ENCODE peak calls at places on chromosome 22, in six cellular contexts. T, L, S, F, C and X are unnamed samples. For H3K36me3, the result is how much of the 10 kb centered on the place peaks cover.

GRCh38 chr22:35330258-35330861 is 30.7 kb downstream of the TOM1 start:
- DNase-seq in C (no peak), L (peak), S (no peak), F (peak), T (peak), X (no peak)

GRCh38 chr22:46023558-46023981 is 46.6 kb upstream of the WNT7B start:
- DNase-seq in C (no peak), S (no peak), L (peak), F (peak), T (no peak), X (no peak)

GRCh38 chr22:44181033-44181911 is 547 bp downstream of the PARVG start:
- DNase-seq in F (peak), L (no peak), S (no peak), T (peak), C (no peak), X (no peak)

GRCh38 chr22:30586414-30586813 is 5.3 kb downstream of the PES1 start:
- DNase-seq in F (no peak), L (no peak), S (no peak), C (no peak), T (no peak), X (no peak)

GRCh38 chr22:50252081-50253045 is 1.3 kb upstream of the HDAC10 start:
- DNase-seq in C (no peak), L (peak), S (peak), T (peak), F (peak), X (no peak)

GRCh38 chr22:40421082-40421350 is 50.6 kb downstream of the SGSM3 start:
- DNase-seq in S (no peak), L (no peak), C (no peak), F (no peak), T (no peak), X (no peak)

GRCh38 chr22:45891021-45891421 is 85.9 kb downstream of the WNT7B start:
- DNase-seq in T (no peak), F (no peak), L (no peak), S (no peak), C (no peak), X (no peak)

GRCh38 chr22:35465109-35465701 is 65.3 kb downstream of the MCM5 start:
- DNase-seq in L (no peak), C (no peak), F (no peak), S (no peak), T (no peak), X (no peak)

GRCh38 chr22:16957781-16958180 is 50.2 kb downstream of the GAB4 start:
- DNase-seq in S (no peak), L (no peak), C (no peak), T (no peak), F (no peak), X (no peak)

GRCh38 chr22:29265929-29266328 is 1.9 kb downstream of the RHBDD3 start:
- DNase-seq in L (no peak), T (no peak), S (no peak), C (no peak), F (no peak), X (no peak)

GRCh38 chr22:46295277-46295971 is 1.2 kb upstream of the GTSE1 start:
- DNase-seq in L (no peak), C (no peak), T (no peak), S (no peak), F (no peak), X (no peak)

GRCh38 chr22:32080904-32081303 is 37.8 kb downstream of the SLC5A1 start:
- DNase-seq in S (peak), T (peak), F (peak), C (peak), L (peak), X (peak)

GRCh38 chr22:49348631-49349030 is 479.0 kb downstream of the BRD1 start:
- DNase-seq in F (no peak), S (no peak), L (no peak), T (no peak), C (no peak), X (no peak)

GRCh38 chr22:17601031-17601430 is 27.5 kb downstream of the ATP6V1E1 start:
- DNase-seq in T (no peak), L (no peak), C (no peak), F (peak), S (no peak), X (no peak)

GRCh38 chr22:25651332-25651731 is 86.9 kb downstream of the GRK3 start:
- DNase-seq in L (no peak), T (no peak), S (no peak), F (no peak), C (no peak), X (no peak)

GRCh38 chr22:40480996-40481395 is 110.6 kb downstream of the SGSM3 start:
- DNase-seq in F (no peak), S (no peak), L (no peak), T (no peak), C (no peak), X (no peak)

GRCh38 chr22:24592144-24592845 is 578 bp downstream of the LRRC75B start:
- DNase-seq in C (no peak), F (no peak), T (no peak), S (no peak), L (no peak), X (no peak)

GRCh38 chr22:45149671-45150070 is 14.1 kb upstream of the NUP50 start:
- DNase-seq in T (no peak), C (no peak), S (no peak), L (peak), F (peak), X (no peak)

GRCh38 chr22:49224243-49224642 is 603.4 kb downstream of the BRD1 start:
- DNase-seq in F (no peak), S (no peak), L (no peak), T (no peak), C (no peak), X (no peak)

GRCh38 chr22:42747701-42748513 is 27.2 kb upstream of the A4GALT start:
- DNase-seq in T (no peak), C (peak), S (peak), F (peak), L (peak), X (peak)

GRCh38 chr22:38878001-38878400 is 6.0 kb upstream of the CBX6 start:
- DNase-seq in L (no peak), S (no peak), F (no peak), C (no peak), T (no peak), X (no peak)

GRCh38 chr22:17057959-17058814 is 26.6 kb upstream of the IL17RA start:
- DNase-seq in S (peak), T (peak), L (peak), F (peak), C (peak), X (no peak)

GRCh38 chr22:45292675-45293402 is 8.1 kb downstream of the UPK3A start:
- DNase-seq in F (no peak), C (no peak), T (no peak), L (no peak), S (no peak), X (no peak)

GRCh38 chr22:43743131-43743530 is 69.0 kb downstream of the EFCAB6 start:
- DNase-seq in F (no peak), C (peak), S (no peak), L (no peak), T (no peak), X (no peak)

GRCh38 chr22:43183496-43184263 is 3.3 kb downstream of the TTLL12 start:
- DNase-seq in F (peak), L (peak), C (no peak), T (no peak), S (peak), X (no peak)

GRCh38 chr22:23578306-23578705 is 1.8 kb downstream of the IGLL1 start:
- DNase-seq in T (no peak), C (no peak), F (no peak), S (no peak), L (no peak), X (no peak)

GRCh38 chr22:29801153-29801552 is 34.0 kb downstream of the UQCR10 start:
- DNase-seq in F (no peak), T (no peak), L (no peak), S (no peak), C (peak), X (no peak)

GRCh38 chr22:45923212-45923611 is 53.8 kb downstream of the WNT7B start:
- DNase-seq in F (no peak), C (no peak), S (no peak), T (no peak), L (no peak), X (no peak)

GRCh38 chr22:42289671-42290269 is 19.3 kb upstream of the TCF20 start:
- DNase-seq in C (no peak), T (no peak), S (no peak), F (peak), L (no peak), X (no peak)

GRCh38 chr22:50641696-50642607 is 14.0 kb upstream of the ARSA start:
- DNase-seq in T (no peak), L (peak), S (no peak), C (peak), F (peak), X (no peak)

GRCh38 chr22:44620129-44620840 is 81.7 kb upstream of the PRR5 start:
- DNase-seq in F (peak), T (peak), S (peak), C (peak), L (peak), X (peak)

GRCh38 chr22:27603111-27603822 is 198.3 kb downstream of the MN1 start:
- DNase-seq in C (no peak), S (no peak), T (no peak), F (no peak), L (no peak), X (no peak)

GRCh38 chr22:20138417-20138738 is 6.8 kb downstream of the ZDHHC8 start:
- DNase-seq in C (no peak), L (no peak), F (no peak), S (no peak), T (no peak), X (no peak)

GRCh38 chr22:20137671-20138416 is 6.2 kb downstream of the ZDHHC8 start:
- DNase-seq in T (no peak), F (no peak), C (no peak), L (no peak), S (no peak), X (no peak)

GRCh38 chr22:20139391-20140106 is 7.9 kb downstream of the ZDHHC8 start:
- DNase-seq in L (no peak), T (no peak), F (no peak), C (no peak), S (no peak), X (no peak)

GRCh38 chr22:20140107-20140445 is 8.5 kb downstream of the ZDHHC8 start:
- DNase-seq in L (no peak), T (no peak), C (no peak), F (no peak), S (no peak), X (no peak)

GRCh38 chr22:20138868-20139267 is 7.3 kb downstream of the ZDHHC8 start:
- DNase-seq in F (no peak), S (no peak), C (no peak), T (no peak), L (no peak), X (no peak)
- H3K36me3 ChIP-seq in F (under half), S (under half), C (under half), T (under half), L (under half), X (under half)

GRCh38 chr22:48152916-48153315 is 1390.5 kb downstream of the TBC1D22A start:
- DNase-seq in S (no peak), T (no peak), C (no peak), F (no peak), L (no peak), X (no peak)
- H3K9ac ChIP-seq in S (no peak), T (no peak), C (no peak), F (no peak), L (no peak), X (no peak)

GRCh38 chr22:36936362-36937116 is 23.1 kb downstream of the CSF2RB start:
- DNase-seq in S (no peak), L (no peak), T (no peak), C (no peak), F (no peak), X (no peak)

GRCh38 chr22:36935694-36936093 is 22.3 kb downstream of the CSF2RB start:
- DNase-seq in C (no peak), F (no peak), T (no peak), L (no peak), S (no peak), X (no peak)

GRCh38 chr22:36934940-36935610 is 21.6 kb downstream of the CSF2RB start:
- DNase-seq in T (no peak), L (no peak), C (no peak), F (no peak), S (no peak), X (no peak)

GRCh38 chr22:36933629-36934028 is 20.2 kb downstream of the CSF2RB start:
- DNase-seq in F (no peak), C (no peak), S (no peak), T (no peak), L (no peak), X (no peak)

DNA sequence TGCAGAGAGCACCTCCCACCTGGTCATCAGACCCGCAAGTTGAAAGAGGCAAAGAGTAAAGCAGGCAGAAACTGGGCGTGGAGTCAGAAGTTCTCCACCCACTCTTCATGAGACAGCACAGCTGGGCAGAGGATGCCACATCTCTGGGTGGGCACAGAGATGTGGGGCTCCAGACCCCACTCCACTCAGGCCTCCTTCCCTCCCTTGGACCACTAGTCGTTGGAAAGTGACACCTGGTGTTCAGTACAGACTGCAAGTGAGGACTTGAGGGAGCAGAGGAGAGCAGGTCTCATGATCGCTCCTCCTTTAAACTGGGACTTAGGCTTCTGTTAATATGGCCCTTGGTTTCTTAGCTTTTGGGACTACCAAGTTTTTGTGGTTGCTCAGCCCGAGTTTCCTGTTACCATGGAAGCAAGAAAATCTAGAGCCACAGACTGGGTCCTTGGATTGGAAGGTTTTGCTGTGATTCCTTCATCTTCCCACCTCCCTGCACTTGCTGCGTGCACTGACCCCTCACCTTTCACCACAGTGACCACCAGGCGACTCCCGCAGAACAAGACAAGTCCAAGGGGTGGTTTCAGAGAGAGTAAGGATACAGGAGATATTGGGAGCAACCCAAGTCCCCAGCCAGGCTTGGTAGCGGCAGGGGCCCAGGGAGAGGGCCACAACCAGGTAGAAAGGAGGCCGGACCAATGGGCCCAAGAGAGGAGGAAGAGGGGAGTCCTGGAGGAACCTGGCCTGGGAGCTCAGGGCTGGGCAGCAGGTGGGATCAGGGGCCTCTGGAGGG is 20.9 kb downstream of the CSF2RB start:
- DNase-seq in F (no peak), C (no peak), T (no peak), L (no peak), S (no peak), X (no peak)
- H3K36me3 ChIP-seq in F (under half), C (under half), T (under half), L (under half), S (under half), X (under half)

GRCh38 chr22:19287076-19287724 is 4.3 kb downstream of the CLTCL1 start:
- DNase-seq in C (no peak), F (peak), L (peak), T (no peak), S (peak), X (no peak)
- H3K9ac ChIP-seq in C (no peak), F (no peak), L (no peak), T (no peak), S (peak), X (no peak)

GRCh38 chr22:37569921-37570660 is 9.8 kb downstream of the LGALS2 start:
- DNase-seq in L (no peak), C (no peak), T (peak), S (no peak), F (no peak), X (no peak)

GRCh38 chr22:37567991-37568390 is 7.7 kb downstream of the CDC42EP1 start:
- DNase-seq in L (no peak), C (no peak), S (no peak), F (no peak), T (no peak), X (no peak)

GRCh38 chr22:37568448-37569008 is 8.2 kb downstream of the CDC42EP1 start:
- DNase-seq in S (no peak), F (no peak), T (no peak), C (no peak), L (no peak), X (no peak)

GRCh38 chr22:37570661-37570976 is 9.3 kb downstream of the LGALS2 start:
- DNase-seq in C (no peak), T (no peak), F (no peak), L (no peak), S (no peak), X (no peak)

DNA sequence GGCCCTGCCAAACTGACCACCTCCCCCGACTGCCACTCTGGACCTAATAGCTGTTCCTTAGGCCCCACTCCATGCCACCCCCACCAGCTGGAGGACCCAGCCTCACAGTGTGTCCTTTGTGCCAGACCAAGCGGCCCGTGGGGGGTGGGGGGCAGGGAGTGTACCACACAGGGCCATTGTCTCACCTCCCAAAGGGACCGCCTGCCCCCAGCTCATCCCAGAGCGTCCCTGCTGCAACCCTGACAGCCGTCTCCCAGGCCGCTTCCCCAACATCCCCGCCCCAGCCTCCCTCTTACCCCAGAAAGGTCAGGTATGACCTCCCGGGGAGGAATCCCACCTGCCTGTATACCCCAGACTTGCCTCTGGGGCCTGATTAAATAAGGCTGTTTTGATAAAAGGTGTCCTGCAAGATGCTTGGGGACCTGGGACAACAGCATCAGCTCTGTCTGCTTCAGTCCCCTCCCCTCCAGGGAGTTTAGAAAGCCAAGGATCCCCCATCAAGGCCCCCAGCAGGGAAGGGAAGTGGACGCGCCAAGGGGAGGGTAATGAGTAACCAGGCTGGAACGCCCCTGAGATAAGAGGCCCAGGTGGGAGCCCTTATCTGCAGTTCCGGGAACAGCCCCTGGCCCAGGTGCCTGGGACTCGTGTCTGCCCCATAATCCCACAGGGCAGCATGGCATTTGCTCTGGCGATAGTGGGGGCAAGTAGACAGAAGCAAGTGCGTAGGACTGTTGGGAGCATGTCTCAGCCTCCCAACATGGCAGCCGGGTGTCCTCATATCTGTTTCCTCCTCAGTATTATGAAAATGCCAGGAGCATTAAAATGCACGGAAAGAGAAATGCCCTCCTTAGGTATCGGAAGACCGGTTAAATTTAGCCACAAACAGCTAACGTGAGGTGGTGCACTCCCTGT is 9.0 kb downstream of the CDC42EP1 start:
- DNase-seq in F (no peak), S (no peak), C (no peak), L (no peak), T (peak), X (no peak)
- H3K36me3 ChIP-seq in F (under half), S (under half), C (under half), L (under half), T (under half), X (under half)